ENCODE peak calls at places on chromosomes 2 and 18, in five cellular contexts. B, X, G, S and J are unnamed samples.

GRCh38 chr18:74508366-74508765 is 12.2 kb downstream of the CNDP2 start:
- DNase-seq in B (no peak), X (no peak), G (no peak), S (no peak), J (no peak)

GRCh38 chr2:241109210-241110088 is 7.4 kb upstream of the MTERF4 start:
- DNase-seq in S (no peak), G (no peak), X (no peak), B (no peak), J (no peak)

GRCh38 chr2:230713331-230714121 is 884 bp downstream of the CAB39 start:
- DNase-seq in S (peak; percentile 22), G (peak; percentile 38), X (peak; percentile 19), B (peak; percentile 15), J (no peak)

GRCh38 chr2:192729369-192729768 is 534.6 kb upstream of the TMEFF2 start:
- DNase-seq in G (no peak), S (no peak), B (no peak), X (no peak), J (no peak)

GRCh38 chr18:78873916-78874505 is 105.6 kb upstream of the SALL3 start:
- DNase-seq in G (no peak), S (no peak), B (no peak), X (no peak), J (peak; percentile 4)

GRCh38 chr2:46876741-46877384 is 38.7 kb downstream of the MCFD2 start:
- DNase-seq in G (peak; percentile 65), S (no peak), X (peak; percentile 61), B (no peak), J (peak; percentile 77)

GRCh38 chr2:231597014-231597611 is 4.4 kb downstream of the TEX44 start:
- DNase-seq in S (no peak), B (peak; percentile 33), G (peak; percentile 56), X (peak; percentile 47), J (no peak)

GRCh38 chr2:62369549-62370164 is 136.3 kb downstream of the TMEM17 start:
- DNase-seq in X (no peak), S (no peak), G (no peak), B (no peak), J (no peak)

GRCh38 chr2:223697316-223697875 is 95.2 kb upstream of the SCG2 start:
- DNase-seq in G (no peak), X (no peak), S (no peak), B (no peak), J (no peak)

GRCh38 chr2:241852116-241852980 is 6.3 kb downstream of the PDCD1 start:
- DNase-seq in G (no peak), B (no peak), S (no peak), X (no peak), J (no peak)

GRCh38 chr2:24083567-24084385 is 858 bp downstream of the TP53I3 start:
- DNase-seq in S (no peak), G (no peak), B (no peak), X (no peak), J (peak; percentile 84)

GRCh38 chr18:25061345-25061744 is 290.6 kb downstream of the ZNF521 start:
- DNase-seq in G (no peak), S (no peak), B (no peak), X (no peak), J (no peak)

GRCh38 chr18:80184243-80184772 is 63.0 kb downstream of the PARD6G start:
- DNase-seq in B (no peak), S (no peak), X (no peak), G (peak; percentile 13), J (no peak)

GRCh38 chr18:48932822-48933510 is 17.8 kb downstream of the SMAD7 start:
- DNase-seq in X (peak; percentile 35), B (no peak), G (peak; percentile 61), S (no peak), J (no peak)

GRCh38 chr18:48930926-48931325 is 19.8 kb downstream of the SMAD7 start:
- DNase-seq in B (no peak), X (no peak), G (no peak), S (no peak), J (no peak)

GRCh38 chr18:48932462-48932818 is 18.3 kb downstream of the SMAD7 start:
- DNase-seq in X (no peak), S (no peak), G (no peak), B (no peak), J (no peak)

GRCh38 chr18:48929951-48930713 is 20.6 kb downstream of the SMAD7 start:
- DNase-seq in S (no peak), X (no peak), G (peak; percentile 41), B (no peak), J (no peak)

GRCh38 chr18:48931680-48932461 is 18.9 kb downstream of the SMAD7 start:
- DNase-seq in S (no peak), G (no peak), B (no peak), X (no peak), J (no peak)
- H3K27ac ChIP-seq in S (no peak overlapping the region), G (peak overlapping the region; percentile 86), B (peak overlapping the region; percentile 96), X (peak overlapping the region; percentile 32), J (no peak overlapping the region)

GRCh38 chr2:85667561-85668008 is 414 bp downstream of the SFTPB start:
- DNase-seq in X (no peak), S (no peak), B (no peak), G (no peak), J (no peak)
- H3K27ac ChIP-seq in X (no peak overlapping the region), S (no peak overlapping the region), B (no peak overlapping the region), G (no peak overlapping the region), J (no peak overlapping the region)

GRCh38 chr2:66362651-66363050 is 72.3 kb upstream of the MEIS1 start:
- DNase-seq in S (no peak), G (no peak), B (no peak), X (no peak), J (no peak)
- H3K27ac ChIP-seq in S (no peak overlapping the region), G (no peak overlapping the region), B (no peak overlapping the region), X (no peak overlapping the region), J (no peak overlapping the region)

GRCh38 chr2:237734905-237735623 is 63.5 kb upstream of the RBM44 start:
- DNase-seq in S (no peak), G (no peak), X (no peak), B (no peak), J (no peak)
- H3K27ac ChIP-seq in S (no peak overlapping the region), G (peak overlapping the region; percentile 86), X (peak overlapping the region; percentile 60), B (no peak overlapping the region), J (no peak overlapping the region)

DNA sequence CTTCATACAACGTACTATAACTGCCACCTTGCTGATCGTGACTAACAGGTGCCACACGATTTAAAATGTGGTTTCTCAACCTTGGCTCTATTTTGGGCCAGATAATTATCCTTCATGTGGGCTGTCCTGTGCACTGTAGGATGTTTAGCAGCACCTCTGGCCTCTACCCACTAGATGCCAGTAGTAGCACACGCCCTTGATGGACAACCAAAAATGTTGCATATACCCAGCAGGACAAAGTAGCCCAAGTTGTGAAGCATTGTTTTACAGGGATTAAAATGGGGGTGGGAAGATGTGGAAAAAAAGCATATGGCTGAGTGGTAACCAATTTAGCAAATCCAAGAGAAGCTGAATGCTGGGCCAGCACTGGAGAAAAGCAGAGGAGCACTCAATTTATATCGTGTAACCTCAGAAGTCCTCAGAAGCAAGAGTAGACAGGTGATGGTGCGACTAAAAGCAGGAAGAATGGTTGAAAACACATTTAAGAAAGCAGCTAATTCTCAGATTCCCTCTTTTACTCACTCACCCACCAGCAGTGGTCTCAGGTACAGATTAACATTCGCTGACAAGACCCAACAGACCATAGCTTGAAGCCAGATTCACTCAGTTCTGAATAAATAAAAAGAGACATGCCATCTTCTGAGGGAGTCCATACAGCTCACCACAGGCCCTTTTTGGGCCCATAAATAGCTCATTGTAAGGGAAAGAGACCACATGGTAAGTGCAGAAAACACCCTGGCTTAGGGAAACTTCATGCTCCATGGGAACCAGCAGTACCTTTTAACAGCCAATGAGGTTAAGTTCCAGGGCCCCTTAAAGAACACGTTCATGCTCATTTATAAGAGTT is 50.6 kb downstream of the RAPH1 start:
- DNase-seq in X (peak; percentile 19), S (peak; percentile 27), B (no peak), G (no peak), J (no peak)
- H3K27ac ChIP-seq in X (no peak overlapping the region), S (no peak overlapping the region), B (no peak overlapping the region), G (no peak overlapping the region), J (no peak overlapping the region)

GRCh38 chr18:11042247-11042646 is 107.1 kb downstream of the PIEZO2 start:
- DNase-seq in S (no peak), B (no peak), G (no peak), X (no peak), J (no peak)
- H3K27ac ChIP-seq in S (no peak overlapping the region), B (peak overlapping the region; percentile 80), G (no peak overlapping the region), X (no peak overlapping the region), J (no peak overlapping the region)

DNA sequence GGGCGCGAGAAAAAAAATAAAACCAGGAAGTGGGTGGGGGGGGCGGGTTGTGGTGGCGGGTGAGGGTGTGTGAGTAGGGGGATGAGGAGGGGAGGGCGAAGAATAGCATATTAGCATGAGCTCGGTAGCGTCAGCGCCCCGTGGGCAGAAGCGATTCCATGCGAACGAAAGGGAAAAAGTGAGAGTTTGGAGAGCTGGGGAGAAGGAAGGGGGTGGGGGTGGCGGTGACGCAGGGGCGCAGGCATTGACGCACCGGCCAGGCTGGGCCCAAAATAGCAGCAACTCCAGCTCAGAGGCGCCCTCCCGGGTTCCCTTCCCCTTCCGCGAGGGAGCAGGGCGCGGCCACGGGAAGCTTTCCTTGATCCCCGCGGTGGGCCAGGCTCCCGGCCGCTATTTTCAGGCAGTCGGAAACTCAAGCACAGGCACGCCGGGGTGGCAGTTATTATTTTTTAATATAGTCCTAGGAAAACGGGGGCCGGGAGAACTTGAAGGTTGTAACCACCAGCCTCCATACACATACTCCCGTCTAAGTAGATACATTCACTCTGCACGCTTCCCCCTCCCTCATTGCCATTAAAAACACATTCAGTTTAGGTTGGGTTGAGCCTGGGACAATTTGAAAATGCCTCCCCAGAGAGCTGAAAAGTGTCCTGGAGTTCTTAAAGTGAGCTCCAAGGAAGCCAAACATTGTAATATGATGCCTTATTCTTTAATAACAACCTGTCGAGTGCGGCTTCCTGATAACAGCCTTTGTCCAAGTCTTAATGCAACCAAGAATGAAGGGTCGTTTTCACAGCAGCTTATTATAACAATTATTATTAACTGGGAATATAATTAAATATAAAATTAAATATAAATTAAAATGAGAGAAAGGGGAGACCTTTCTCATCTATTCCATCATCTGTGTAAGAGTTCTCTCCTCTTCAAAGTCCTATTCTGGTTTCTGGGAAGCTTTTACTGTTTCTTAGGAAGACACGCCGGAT is 2.3 kb upstream of the NR4A2 start:
- DNase-seq in X (peak; percentile 97), G (peak; percentile 97), S (peak; percentile 84), B (peak; percentile 65), J (peak; percentile 53)
- H3K27ac ChIP-seq in X (peak overlapping the region; percentile 97), G (peak overlapping the region; percentile 100), S (peak overlapping the region; percentile 98), B (peak overlapping the region; percentile 95), J (peak overlapping the region; percentile 98)

DNA sequence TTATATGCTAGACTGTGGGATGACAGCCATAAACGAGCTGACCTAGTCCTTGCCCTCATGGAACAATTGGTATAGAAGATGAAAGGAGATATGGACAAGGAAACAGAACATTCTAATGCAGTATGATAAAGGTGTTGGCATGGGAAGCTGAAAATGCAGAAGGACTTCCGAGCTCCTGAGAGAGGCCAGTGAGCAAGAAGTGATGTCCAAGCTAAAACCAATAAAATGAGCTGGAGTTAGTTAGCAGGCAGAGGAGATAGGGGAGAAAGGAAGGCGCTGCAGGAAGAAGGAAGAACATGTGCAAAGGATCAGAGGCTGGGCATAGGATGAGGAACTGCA is 64.5 kb downstream of the BOD1L2 start:
- DNase-seq in X (no peak), B (no peak), G (no peak), S (no peak), J (no peak)
- H3K27ac ChIP-seq in X (no peak overlapping the region), B (no peak overlapping the region), G (no peak overlapping the region), S (no peak overlapping the region), J (no peak overlapping the region)